ENCODE peak calls at places on chromosomes 5 and 9, in four cellular contexts. X is KBM-7, H is AML-193, Q is psoas muscle. W is an unnamed sample.

GRCh38 chr5:179696605-179697004 is 2.2 kb upstream of the CANX start:
- DNase-seq in H (peak), X (no peak), Q (no peak), W (no peak)

GRCh38 chr9:101668466-101668865 is 70.0 kb downstream of the GRIN3A start:
- DNase-seq in Q (no peak), X (no peak), H (no peak), W (peak)

GRCh38 chr9:95516221-95516735 is 493 bp downstream of the PTCH1 start:
- DNase-seq in H (no peak), X (no peak), Q (no peak), W (no peak)

GRCh38 chr5:10532421-10532820 is 31.4 kb upstream of the ANKRD33B start:
- DNase-seq in X (no peak), Q (no peak), H (no peak), W (no peak)

GRCh38 chr9:95031711-95032461 is 285.6 kb downstream of the FANCC start:
- DNase-seq in Q (no peak), H (no peak), X (peak), W (peak)

GRCh38 chr5:170297589-170298462 is at the start of gene LCP2:
- DNase-seq in H (peak), Q (no peak), X (peak), W (no peak)

GRCh38 chr9:128390813-128391711 is 19.9 kb downstream of the URM1 start:
- DNase-seq in X (no peak), Q (no peak), H (no peak), W (no peak)

GRCh38 chr5:76807296-76807695 is 11.5 kb upstream of the F2RL1 start:
- DNase-seq in X (no peak), Q (no peak), H (no peak), W (peak)

GRCh38 chr9:136868644-136869043 is 2.5 kb upstream of the EDF1 start:
- DNase-seq in Q (no peak), H (no peak), X (no peak), W (no peak)

GRCh38 chr5:68482199-68482598 is 266.6 kb downstream of the PIK3R1 start:
- DNase-seq in H (no peak), Q (no peak), X (no peak), W (no peak)

GRCh38 chr5:174794941-174795672 is 70.7 kb downstream of the MSX2 start:
- DNase-seq in X (no peak), H (no peak), Q (no peak), W (no peak)

GRCh38 chr9:107721705-107722245 is 232.2 kb upstream of the KLF4 start:
- DNase-seq in X (no peak), Q (no peak), H (no peak), W (no peak)

GRCh38 chr5:79938468-79938867 is 52.6 kb downstream of the MTX3 start:
- DNase-seq in H (no peak), X (peak), Q (no peak), W (no peak)

GRCh38 chr9:79477955-79478751 is 93.6 kb upstream of the TLE4 start:
- DNase-seq in X (peak), H (peak), Q (no peak), W (peak)

GRCh38 chr5:134267366-134268018 is 41.6 kb upstream of the PPP2CA start:
- DNase-seq in X (no peak), H (no peak), Q (no peak), W (no peak)

GRCh38 chr9:94656190-94656589 is 16.9 kb upstream of the FBP1 start:
- DNase-seq in H (peak), Q (no peak), X (peak), W (no peak)

GRCh38 chr5:78232163-78232562 is 62.3 kb downstream of the AP3B1 start:
- DNase-seq in Q (no peak), H (no peak), X (no peak), W (no peak)

GRCh38 chr5:31121224-31121623 is 72.3 kb upstream of the CDH6 start:
- DNase-seq in X (no peak), Q (no peak), H (no peak), W (no peak)

GRCh38 chr9:98550206-98550820 is 158.4 kb downstream of the GABBR2 start:
- DNase-seq in H (no peak), Q (no peak), X (no peak), W (no peak)

GRCh38 chr5:145483211-145483610 is 351.9 kb downstream of the PRELID2 start:
- DNase-seq in Q (no peak), H (no peak), X (no peak), W (no peak)

GRCh38 chr9:128819716-128820664 is 1.7 kb downstream of the ENDOG start:
- DNase-seq in X (peak), H (no peak), Q (peak), W (no peak)

GRCh38 chr5:86861514-86861913 is 243.8 kb downstream of the COX7C start:
- DNase-seq in X (no peak), H (no peak), Q (no peak), W (no peak)

GRCh38 chr9:127931092-127931881 is 710 bp upstream of the PIP5KL1 start:
- DNase-seq in X (no peak), H (no peak), Q (no peak), W (no peak)

GRCh38 chr5:52684056-52684455 is 103.7 kb upstream of the ITGA1 start:
- DNase-seq in Q (no peak), X (no peak), H (no peak), W (no peak)

GRCh38 chr9:128192601-128193371 is 1.4 kb upstream of the CIZ1 start:
- DNase-seq in X (no peak), Q (peak), H (no peak), W (peak)

GRCh38 chr5:163504091-163504931 is 1.1 kb upstream of the MAT2B start:
- DNase-seq in H (peak), X (peak), Q (peak), W (peak)

GRCh38 chr5:15026011-15026481 is 154.5 kb upstream of the ANKH start:
- DNase-seq in X (no peak), H (no peak), Q (no peak), W (no peak)

GRCh38 chr5:98105651-98106050 is 667.8 kb upstream of the RGMB start:
- DNase-seq in X (no peak), H (no peak), Q (no peak), W (no peak)

GRCh38 chr5:582936-583635 is 29.1 kb upstream of the CEP72 start:
- DNase-seq in Q (no peak), H (no peak), X (no peak), W (no peak)

GRCh38 chr5:17438027-17438426 is 60.0 kb upstream of the TAF11L2 start:
- DNase-seq in H (no peak), Q (no peak), X (no peak), W (no peak)

GRCh38 chr9:82117025-82117424 is 128.5 kb downstream of the SPATA31D1 start:
- DNase-seq in X (no peak), H (no peak), Q (no peak), W (no peak)

GRCh38 chr9:107019216-107019615 is 156.2 kb downstream of the ZNF462 start:
- DNase-seq in H (no peak), X (no peak), Q (no peak), W (no peak)